ENCODE peak calls at places on chromosomes 4 and X, in four cellular contexts. Y, J, L and M are unnamed samples.
A peak's percentile ranks its signal among the peaks of the same experiment; 100 is the strongest.

GRCh38 chr4:79917246-79917645 is 155.8 kb downstream of the ANTXR2 start:
- DNase-seq in Y (peak; percentile 85), J (peak; percentile 41), L (peak; percentile 42), M (peak; percentile 16)

GRCh38 chrX:97039363-97040029 is 155.8 kb downstream of the RPA4 start:
- DNase-seq in Y (no peak), J (peak; percentile 60), L (no peak), M (peak; percentile 2)

GRCh38 chrX:19753368-19753767 is 134.0 kb downstream of the SH3KBP1 start:
- DNase-seq in Y (no peak), J (no peak), L (no peak), M (no peak)

GRCh38 chr4:5955856-5956255 is 62.4 kb downstream of the C4orf50 start:
- DNase-seq in Y (no peak), J (no peak), L (no peak), M (no peak)

GRCh38 chrX:30824275-30824674 is 64.8 kb downstream of the TAB3 start:
- DNase-seq in Y (no peak), J (no peak), L (no peak), M (no peak)

GRCh38 chr4:56469489-56470210 is 2.2 kb downstream of the SRP72 start:
- DNase-seq in Y (no peak), J (no peak), L (no peak), M (no peak)

GRCh38 chrX:23904096-23904495 is 3.6 kb downstream of the APOO start:
- DNase-seq in Y (no peak), J (peak; percentile 13), L (no peak), M (no peak)

GRCh38 chrX:38052096-38052495 is 45.7 kb downstream of the SYTL5 start:
- DNase-seq in Y (no peak), J (peak; percentile 88), L (peak; percentile 56), M (peak; percentile 91)

GRCh38 chr4:160877087-160877790 is 1286.6 kb downstream of the FSTL5 start:
- DNase-seq in Y (peak; percentile 6), J (peak; percentile 5), L (no peak), M (no peak)

GRCh38 chrX:109872021-109872730 is 130.7 kb upstream of the TMEM164 start:
- DNase-seq in Y (no peak), J (peak; percentile 58), L (no peak), M (peak; percentile 77)

GRCh38 chr4:71941001-71941400 is 90.8 kb upstream of the NPFFR2 start:
- DNase-seq in Y (peak; percentile 76), J (no peak), L (peak; percentile 1), M (no peak)

GRCh38 chr4:76589402-76589801 is 154.4 kb downstream of the SHROOM3 start:
- DNase-seq in Y (peak; percentile 57), J (peak; percentile 69), L (no peak), M (peak; percentile 65)

GRCh38 chr4:101230806-101231426 is 116.4 kb downstream of the PPP3CA start:
- DNase-seq in Y (peak; percentile 48), J (no peak), L (no peak), M (no peak)

GRCh38 chr4:3868146-3868840 is 102.1 kb downstream of the ADRA2C start:
- DNase-seq in Y (peak; percentile 81), J (no peak), L (no peak), M (peak; percentile 55)

GRCh38 chrX:49040376-49040955 is 2.7 kb downstream of the TFE3 start:
- DNase-seq in Y (peak; percentile 52), J (peak; percentile 4), L (no peak), M (peak; percentile 70)

GRCh38 chrX:71873459-71873833 is 37.2 kb upstream of the NHSL2 start:
- DNase-seq in Y (no peak), J (no peak), L (no peak), M (no peak)

DNA sequence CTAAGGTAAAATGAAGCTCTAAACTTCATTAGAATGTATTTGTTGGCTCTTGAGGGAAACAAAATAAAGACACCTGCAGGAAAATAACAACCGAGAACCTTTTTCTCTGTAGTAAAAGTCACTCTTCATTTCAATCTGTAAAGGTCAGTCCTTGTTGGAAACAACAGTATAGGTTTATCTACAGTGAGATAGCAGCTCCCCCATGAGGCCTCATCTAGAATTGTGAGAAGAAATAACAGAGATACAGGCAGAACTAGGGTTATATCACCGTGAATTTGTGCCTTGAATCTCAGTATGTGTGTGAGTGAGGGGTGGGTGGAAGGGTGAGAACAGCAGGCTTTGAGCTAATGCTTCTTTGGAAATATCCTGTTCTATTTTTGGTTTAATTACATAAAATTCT is 107.8 kb upstream of the FMR1 start:
- DNase-seq in Y (peak; percentile 50), J (peak; percentile 1), L (no peak), M (no peak)
- TF ChIP-seq CTCF in Y (peak; percentile 58), J (no peak), L (no peak), M (no peak)

GRCh38 chrX:65697173-65697572 is 29.7 kb downstream of the MSN start:
- DNase-seq in Y (no peak), J (peak; percentile 50), L (no peak), M (peak; percentile 70)
- H3K4me3 ChIP-seq in Y (no peak overlapping the region), J (no peak overlapping the region), L (no peak overlapping the region), M (no peak overlapping the region)

GRCh38 chr4:13349096-13349495 is 135.0 kb downstream of the RAB28 start:
- DNase-seq in Y (no peak), J (peak; percentile 26), L (no peak), M (peak; percentile 53)

GRCh38 chr4:13347517-13348125 is 136.5 kb downstream of the RAB28 start:
- DNase-seq in Y (no peak), J (peak; percentile 49), L (no peak), M (peak; percentile 14)

GRCh38 chr4:13340672-13341071 is 143.5 kb downstream of the RAB28 start:
- DNase-seq in Y (no peak), J (no peak), L (no peak), M (no peak)

GRCh38 chr4:13348216-13348615 is 135.9 kb downstream of the RAB28 start:
- DNase-seq in Y (no peak), J (no peak), L (no peak), M (no peak)

GRCh38 chr4:13344216-13344615 is 139.9 kb downstream of the RAB28 start:
- DNase-seq in Y (no peak), J (no peak), L (no peak), M (peak; percentile 16)
- TF ChIP-seq CTCF in Y (no peak), J (no peak), L (no peak), M (no peak)

DNA sequence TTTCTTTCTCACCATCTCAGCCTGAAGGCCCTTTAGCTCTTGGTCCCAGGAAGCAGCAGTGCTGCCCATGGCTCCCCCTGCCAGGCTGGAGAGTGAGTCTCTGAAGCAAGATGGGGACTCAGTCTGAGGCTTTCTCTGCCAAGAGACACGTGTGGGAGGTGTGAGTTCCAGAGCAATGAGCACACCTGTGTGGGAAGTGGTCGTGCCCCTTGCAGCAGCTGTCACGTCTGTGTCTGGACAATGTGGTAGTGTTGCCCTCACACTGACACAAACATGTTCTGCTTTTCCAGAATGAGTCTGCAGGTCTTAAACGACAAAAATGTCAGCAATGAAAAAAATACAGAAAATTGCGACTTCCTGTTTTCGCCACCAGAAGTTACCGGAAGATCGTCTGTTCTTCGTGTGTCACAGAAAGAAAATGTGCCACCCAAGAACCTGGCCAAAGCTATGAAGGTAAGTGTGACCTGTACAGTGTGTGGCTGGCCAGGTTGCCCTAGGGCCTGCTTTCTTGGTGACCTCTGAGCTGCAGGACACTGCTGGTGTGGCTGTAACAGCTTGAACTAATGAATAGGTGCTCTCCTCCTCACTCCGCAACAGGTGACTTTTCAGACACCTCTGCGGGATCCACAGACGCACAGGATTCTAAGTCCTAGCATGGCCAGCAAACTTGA is 1.9 kb downstream of the TACC3 start:
- DNase-seq in Y (no peak), J (no peak), L (no peak), M (no peak)
- H3K4me3 ChIP-seq in Y (peak overlapping the region; percentile 95), J (no peak overlapping the region), L (peak overlapping the region; percentile 94), M (no peak overlapping the region)

DNA sequence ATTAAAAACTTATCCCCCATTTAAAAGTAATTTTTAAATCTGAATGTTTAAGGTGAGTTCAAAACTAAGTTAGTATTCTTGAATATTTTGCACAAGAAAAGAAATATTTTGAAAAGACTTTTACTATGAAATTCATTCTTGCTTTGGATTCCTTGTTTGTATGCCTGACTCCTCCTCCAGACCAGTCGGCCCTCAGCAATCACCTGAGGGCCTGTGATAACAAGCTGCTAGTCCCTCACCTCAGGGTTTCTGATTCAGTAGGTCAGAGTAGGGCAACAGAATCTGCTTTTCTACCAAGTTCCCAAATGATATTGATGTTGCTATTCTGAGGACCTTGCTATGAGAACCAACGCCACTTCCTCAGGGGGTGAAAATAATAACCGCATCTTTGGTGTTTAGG is 154.7 kb downstream of the CDS1 start:
- DNase-seq in Y (no peak), J (no peak), L (no peak), M (no peak)
- TF ChIP-seq CTCF in Y (no peak), J (no peak), L (no peak), M (no peak)